ENCODE peak calls at places on chromosomes 4 and X, in four cellular contexts. One of them, this sample, is unnamed.

GRCh38 chr4:48781968-48782367 is 1.9 kb upstream of the FRYL start:
- DNase-seq in left cardiac atrium: no peak
- DNase-seq in coronary artery: no peak
- DNase-seq in NCI-H1105: no peak
- DNase-seq in this sample: no peak

GRCh38 chr4:2067446-2068197 is 8.5 kb downstream of the NAT8L start:
- DNase-seq in left cardiac atrium: no peak
- DNase-seq in coronary artery: no peak
- DNase-seq in NCI-H1105: no peak
- DNase-seq in this sample: no peak

GRCh38 chr4:175330652-175331051 is 412.5 kb downstream of the ADAM29 start:
- DNase-seq in left cardiac atrium: no peak
- DNase-seq in coronary artery: no peak
- DNase-seq in NCI-H1105: no peak
- DNase-seq in this sample: no peak

GRCh38 chr4:100576570-100576969 is 58.7 kb upstream of the EMCN start:
- DNase-seq in left cardiac atrium: no peak
- DNase-seq in coronary artery: no peak
- DNase-seq in NCI-H1105: no peak
- DNase-seq in this sample: no peak

GRCh38 chr4:153937289-153937688 is 148.4 kb upstream of the SFRP2 start:
- DNase-seq in left cardiac atrium: no peak
- DNase-seq in coronary artery: no peak
- DNase-seq in NCI-H1105: no peak
- DNase-seq in this sample: no peak

GRCh38 chr4:142314183-142314582 is 531.9 kb downstream of the INPP4B start:
- DNase-seq in left cardiac atrium: no peak
- DNase-seq in coronary artery: no peak
- DNase-seq in NCI-H1105: no peak
- DNase-seq in this sample: no peak

GRCh38 chr4:63361628-63362027 is 1047.6 kb downstream of the TECRL start:
- DNase-seq in left cardiac atrium: no peak
- DNase-seq in coronary artery: no peak
- DNase-seq in NCI-H1105: no peak
- DNase-seq in this sample: no peak

GRCh38 chr4:77092832-77093800 is 17.3 kb upstream of the CCNI start:
- DNase-seq in left cardiac atrium: no peak
- DNase-seq in coronary artery: no peak
- DNase-seq in NCI-H1105: no peak
- DNase-seq in this sample: no peak

GRCh38 chr4:168651374-168651773 is 154.5 kb downstream of the PALLD start:
- DNase-seq in left cardiac atrium: no peak
- DNase-seq in coronary artery: no peak
- DNase-seq in NCI-H1105: no peak
- DNase-seq in this sample: no peak

GRCh38 chr4:105709081-105709450 is 482 bp downstream of the GSTCD start:
- DNase-seq in left cardiac atrium: no peak
- DNase-seq in coronary artery: peak
- DNase-seq in NCI-H1105: no peak
- DNase-seq in this sample: no peak

GRCh38 chr4:56408978-56409377 is 21.7 kb upstream of the AASDH start:
- DNase-seq in left cardiac atrium: no peak
- DNase-seq in coronary artery: no peak
- DNase-seq in NCI-H1105: no peak
- DNase-seq in this sample: no peak

GRCh38 chr4:105637409-105638258 is 70.9 kb downstream of the INTS12 start:
- DNase-seq in left cardiac atrium: peak
- DNase-seq in coronary artery: no peak
- DNase-seq in NCI-H1105: peak
- DNase-seq in this sample: no peak

GRCh38 chr4:36310237-36310636 is 28.8 kb downstream of the DTHD1 start:
- DNase-seq in left cardiac atrium: no peak
- DNase-seq in coronary artery: no peak
- DNase-seq in NCI-H1105: no peak
- DNase-seq in this sample: no peak

GRCh38 chrX:68677998-68678397 is 30.5 kb downstream of the STARD8 start:
- DNase-seq in left cardiac atrium: no peak
- DNase-seq in coronary artery: no peak
- DNase-seq in NCI-H1105: no peak
- DNase-seq in this sample: no peak

GRCh38 chrX:38561951-38562719 is 793 bp downstream of the TSPAN7 start:
- DNase-seq in left cardiac atrium: peak
- DNase-seq in coronary artery: no peak
- DNase-seq in NCI-H1105: peak
- DNase-seq in this sample: no peak

GRCh38 chr4:168914095-168914494 is 96.0 kb downstream of the CBR4 start:
- DNase-seq in left cardiac atrium: no peak
- DNase-seq in coronary artery: no peak
- DNase-seq in NCI-H1105: no peak
- DNase-seq in this sample: no peak

GRCh38 chrX:19589105-19589504 is 73.8 kb upstream of the MAP3K15 start:
- DNase-seq in left cardiac atrium: no peak
- DNase-seq in coronary artery: no peak
- DNase-seq in NCI-H1105: no peak
- DNase-seq in this sample: no peak

GRCh38 chrX:72430405-72430968 is 124.8 kb upstream of the CITED1 start:
- DNase-seq in left cardiac atrium: no peak
- DNase-seq in coronary artery: no peak
- DNase-seq in NCI-H1105: no peak
- DNase-seq in this sample: no peak

GRCh38 chrX:46569621-46570020 is 3.9 kb upstream of the CHST7 start:
- DNase-seq in left cardiac atrium: peak
- DNase-seq in coronary artery: no peak
- DNase-seq in NCI-H1105: no peak
- DNase-seq in this sample: no peak

GRCh38 chrX:77949840-77950239 is 19.6 kb downstream of the PGAM4 start:
- DNase-seq in left cardiac atrium: no peak
- DNase-seq in coronary artery: no peak
- DNase-seq in NCI-H1105: no peak
- DNase-seq in this sample: no peak

GRCh38 chr4:156374894-156375293 is 421.2 kb upstream of the CTSO start:
- DNase-seq in left cardiac atrium: no peak
- DNase-seq in coronary artery: no peak
- DNase-seq in NCI-H1105: no peak
- DNase-seq in this sample: no peak

GRCh38 chr4:133982533-133983224 is 218.9 kb downstream of the PABPC4L start:
- DNase-seq in left cardiac atrium: no peak
- DNase-seq in coronary artery: no peak
- DNase-seq in NCI-H1105: no peak
- DNase-seq in this sample: no peak